ENCODE peak calls at places on chromosomes 3 and 15, in four cellular contexts. One of them, this sample, is unnamed. For H3K36me3, the result is how much of the 10 kb centered on the place peaks cover.

GRCh38 chr3:45055411-45056143 is 29.5 kb downstream of the CLEC3B start:
- ATAC-seq in heart left ventricle: no peak
- ATAC-seq in GM12878: peak
- ATAC-seq in IMR-90: peak
- ATAC-seq in this sample: no peak

GRCh38 chr15:52021128-52021671 is 2.2 kb downstream of the MAPK6 start:
- ATAC-seq in heart left ventricle: no peak
- ATAC-seq in GM12878: peak
- ATAC-seq in IMR-90: no peak
- ATAC-seq in this sample: no peak

GRCh38 chr3:88133711-88134263 is 16.0 kb upstream of the C3orf38 start:
- ATAC-seq in heart left ventricle: no peak
- ATAC-seq in GM12878: no peak
- ATAC-seq in IMR-90: no peak
- ATAC-seq in this sample: no peak

GRCh38 chr3:156135921-156136655 is 15.7 kb downstream of the KCNAB1 start:
- ATAC-seq in heart left ventricle: no peak
- ATAC-seq in GM12878: peak
- ATAC-seq in IMR-90: no peak
- ATAC-seq in this sample: no peak

GRCh38 chr15:42157381-42157780 is 945 bp upstream of the PLA2G4F start:
- ATAC-seq in heart left ventricle: no peak
- ATAC-seq in GM12878: no peak
- ATAC-seq in IMR-90: no peak
- ATAC-seq in this sample: no peak

GRCh38 chr3:146640955-146641867 is 36.1 kb upstream of the PLSCR5 start:
- ATAC-seq in heart left ventricle: no peak
- ATAC-seq in GM12878: peak
- ATAC-seq in IMR-90: peak
- ATAC-seq in this sample: no peak

GRCh38 chr15:85489773-85490493 is 109.5 kb downstream of the AKAP13 start:
- ATAC-seq in heart left ventricle: no peak
- ATAC-seq in GM12878: peak
- ATAC-seq in IMR-90: no peak
- ATAC-seq in this sample: no peak

GRCh38 chr15:85024509-85025336 is 43.1 kb downstream of the PDE8A start:
- ATAC-seq in heart left ventricle: no peak
- ATAC-seq in GM12878: peak
- ATAC-seq in IMR-90: peak
- ATAC-seq in this sample: no peak

GRCh38 chr3:32000877-32001276 is 19.3 kb downstream of the ZNF860 start:
- ATAC-seq in heart left ventricle: no peak
- ATAC-seq in GM12878: no peak
- ATAC-seq in IMR-90: no peak
- ATAC-seq in this sample: no peak

GRCh38 chr15:74434260-74434915 is 630 bp upstream of the SEMA7A start:
- ATAC-seq in heart left ventricle: peak
- ATAC-seq in GM12878: peak
- ATAC-seq in IMR-90: peak
- ATAC-seq in this sample: no peak

GRCh38 chr3:168847293-168847883 is 751.7 kb upstream of the GOLIM4 start:
- ATAC-seq in heart left ventricle: no peak
- ATAC-seq in GM12878: peak
- ATAC-seq in IMR-90: peak
- ATAC-seq in this sample: no peak

GRCh38 chr15:41983221-41983620 is 10.9 kb upstream of the EHD4 start:
- ATAC-seq in heart left ventricle: no peak
- ATAC-seq in GM12878: no peak
- ATAC-seq in IMR-90: no peak
- ATAC-seq in this sample: no peak

GRCh38 chr3:149701206-149701976 is 43.6 kb upstream of the WWTR1 start:
- ATAC-seq in heart left ventricle: no peak
- ATAC-seq in GM12878: peak
- ATAC-seq in IMR-90: no peak
- ATAC-seq in this sample: no peak

GRCh38 chr15:73951591-73951990 is 25.3 kb downstream of the LOXL1 start:
- ATAC-seq in heart left ventricle: peak
- ATAC-seq in GM12878: no peak
- ATAC-seq in IMR-90: no peak
- ATAC-seq in this sample: no peak

GRCh38 chr15:59294961-59295741 is 77.5 kb downstream of the MYO1E start:
- ATAC-seq in heart left ventricle: peak
- ATAC-seq in GM12878: no peak
- ATAC-seq in IMR-90: peak
- ATAC-seq in this sample: peak

GRCh38 chr3:151386063-151386462 is 1.5 kb upstream of the P2RY12 start:
- ATAC-seq in heart left ventricle: no peak
- ATAC-seq in GM12878: no peak
- ATAC-seq in IMR-90: no peak
- ATAC-seq in this sample: no peak

GRCh38 chr3:55620361-55621025 is 133.4 kb upstream of the WNT5A start:
- ATAC-seq in heart left ventricle: no peak
- ATAC-seq in GM12878: peak
- ATAC-seq in IMR-90: peak
- ATAC-seq in this sample: no peak

GRCh38 chr3:16801698-16802097 is 83.1 kb upstream of the PLCL2 start:
- ATAC-seq in heart left ventricle: no peak
- ATAC-seq in GM12878: peak
- ATAC-seq in IMR-90: no peak
- ATAC-seq in this sample: no peak

GRCh38 chr15:50167112-50167511 is 14.9 kb upstream of the SLC27A2 start:
- ATAC-seq in heart left ventricle: no peak
- ATAC-seq in GM12878: no peak
- ATAC-seq in IMR-90: no peak
- ATAC-seq in this sample: no peak

GRCh38 chr3:71366991-71367604 is 216.4 kb downstream of the FOXP1 start:
- ATAC-seq in heart left ventricle: no peak
- ATAC-seq in GM12878: no peak
- ATAC-seq in IMR-90: no peak
- ATAC-seq in this sample: no peak

GRCh38 chr3:71122641-71123040 is 460.9 kb downstream of the FOXP1 start:
- ATAC-seq in heart left ventricle: no peak
- ATAC-seq in GM12878: no peak
- ATAC-seq in IMR-90: no peak
- ATAC-seq in this sample: no peak

GRCh38 chr15:69880616-69881309 is 217.0 kb downstream of the TLE3 start:
- ATAC-seq in heart left ventricle: no peak
- ATAC-seq in GM12878: no peak
- ATAC-seq in IMR-90: no peak
- ATAC-seq in this sample: no peak

GRCh38 chr15:80265021-80265420 is 13.0 kb upstream of the CTXND1 start:
- ATAC-seq in heart left ventricle: no peak
- ATAC-seq in GM12878: no peak
- ATAC-seq in IMR-90: no peak
- ATAC-seq in this sample: no peak

GRCh38 chr3:195612075-195612800 is 28.5 kb upstream of the APOD start:
- ATAC-seq in heart left ventricle: no peak
- ATAC-seq in GM12878: no peak
- ATAC-seq in IMR-90: peak
- ATAC-seq in this sample: no peak

GRCh38 chr3:5037828-5038227 is 58.6 kb downstream of the BHLHE40 start:
- ATAC-seq in heart left ventricle: no peak
- ATAC-seq in GM12878: peak
- ATAC-seq in IMR-90: no peak
- ATAC-seq in this sample: no peak

GRCh38 chr3:124463234-124463633 is 267.0 kb upstream of the UMPS start:
- ATAC-seq in heart left ventricle: no peak
- ATAC-seq in GM12878: no peak
- ATAC-seq in IMR-90: no peak
- ATAC-seq in this sample: no peak

DNA sequence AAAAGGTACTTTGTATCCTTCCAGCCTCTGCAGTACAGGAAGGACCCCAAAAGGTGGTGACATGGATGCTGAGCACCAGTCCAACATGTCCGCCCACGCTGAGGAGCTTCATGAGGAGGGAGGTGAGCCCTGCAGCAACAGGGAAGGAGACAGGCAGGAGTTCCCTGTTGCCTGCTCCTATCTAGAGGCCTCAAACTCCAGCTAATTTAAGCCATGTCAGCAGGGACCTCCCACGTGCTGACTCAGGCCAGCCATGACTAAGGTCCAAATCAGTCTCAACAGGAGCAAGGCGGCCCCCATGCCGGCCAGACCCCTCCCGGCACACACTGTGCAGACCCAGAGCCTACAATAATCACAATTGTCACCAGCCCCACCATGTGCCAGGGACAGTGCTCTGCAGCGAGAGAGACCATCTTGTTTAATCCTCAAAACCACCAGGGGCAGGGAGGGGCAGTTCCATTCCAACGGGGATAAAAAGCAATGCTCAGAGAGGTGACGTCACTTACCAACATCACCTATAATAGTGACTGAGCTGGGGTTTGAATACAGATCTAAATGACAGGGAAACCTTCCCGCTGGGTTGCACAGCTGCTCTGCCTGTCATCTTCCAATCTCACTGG is 54.5 kb upstream of the GATA2 start:
- ATAC-seq in heart left ventricle: peak
- ATAC-seq in GM12878: no peak
- ATAC-seq in IMR-90: peak
- ATAC-seq in this sample: no peak
- TF ChIP-seq POLR2A in heart left ventricle: no peak
- TF ChIP-seq POLR2A in GM12878: no peak
- TF ChIP-seq POLR2A in IMR-90: no peak
- TF ChIP-seq POLR2A in this sample: no peak

DNA sequence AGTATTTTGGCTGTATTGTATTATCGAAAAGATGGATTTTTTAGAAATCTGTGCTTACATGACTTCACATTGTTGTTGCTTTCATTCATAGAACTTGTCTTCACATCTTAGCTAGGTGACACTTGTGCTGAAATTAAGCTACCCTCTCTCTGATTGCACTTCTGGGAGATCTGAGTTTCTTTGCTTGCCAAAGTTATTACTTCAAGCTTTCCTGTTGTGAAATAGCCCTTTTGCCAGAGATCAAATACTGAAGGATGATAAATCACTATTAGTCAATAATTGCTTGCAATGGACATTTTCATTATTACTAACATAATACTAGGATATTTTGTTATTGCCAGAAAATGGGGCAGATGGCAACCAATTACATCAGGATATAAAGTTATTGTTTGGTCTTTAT is 34.7 kb downstream of the PIK3CA start:
- ATAC-seq in heart left ventricle: no peak
- ATAC-seq in GM12878: no peak
- ATAC-seq in IMR-90: no peak
- ATAC-seq in this sample: no peak
- H3K4me3 ChIP-seq in heart left ventricle: no peak
- H3K4me3 ChIP-seq in GM12878: no peak
- H3K4me3 ChIP-seq in IMR-90: no peak
- H3K4me3 ChIP-seq in this sample: no peak

GRCh38 chr15:90782450-90782849 is 65.3 kb downstream of the BLM start:
- ATAC-seq in heart left ventricle: peak
- ATAC-seq in GM12878: no peak
- ATAC-seq in IMR-90: no peak
- ATAC-seq in this sample: no peak

GRCh38 chr15:90790561-90790960 is 73.4 kb downstream of the BLM start:
- ATAC-seq in heart left ventricle: no peak
- ATAC-seq in GM12878: no peak
- ATAC-seq in IMR-90: no peak
- ATAC-seq in this sample: no peak

GRCh38 chr15:90790057-90790456 is 72.9 kb downstream of the BLM start:
- ATAC-seq in heart left ventricle: no peak
- ATAC-seq in GM12878: no peak
- ATAC-seq in IMR-90: no peak
- ATAC-seq in this sample: no peak

GRCh38 chr15:90789496-90789895 is 72.3 kb downstream of the BLM start:
- ATAC-seq in heart left ventricle: no peak
- ATAC-seq in GM12878: no peak
- ATAC-seq in IMR-90: no peak
- ATAC-seq in this sample: no peak

GRCh38 chr15:90787881-90788280 is 70.7 kb downstream of the BLM start:
- ATAC-seq in heart left ventricle: no peak
- ATAC-seq in GM12878: no peak
- ATAC-seq in IMR-90: no peak
- ATAC-seq in this sample: no peak
- H3K36me3 ChIP-seq in heart left ventricle: under half
- H3K36me3 ChIP-seq in GM12878: under half
- H3K36me3 ChIP-seq in IMR-90: under half
- H3K36me3 ChIP-seq in this sample: under half

DNA sequence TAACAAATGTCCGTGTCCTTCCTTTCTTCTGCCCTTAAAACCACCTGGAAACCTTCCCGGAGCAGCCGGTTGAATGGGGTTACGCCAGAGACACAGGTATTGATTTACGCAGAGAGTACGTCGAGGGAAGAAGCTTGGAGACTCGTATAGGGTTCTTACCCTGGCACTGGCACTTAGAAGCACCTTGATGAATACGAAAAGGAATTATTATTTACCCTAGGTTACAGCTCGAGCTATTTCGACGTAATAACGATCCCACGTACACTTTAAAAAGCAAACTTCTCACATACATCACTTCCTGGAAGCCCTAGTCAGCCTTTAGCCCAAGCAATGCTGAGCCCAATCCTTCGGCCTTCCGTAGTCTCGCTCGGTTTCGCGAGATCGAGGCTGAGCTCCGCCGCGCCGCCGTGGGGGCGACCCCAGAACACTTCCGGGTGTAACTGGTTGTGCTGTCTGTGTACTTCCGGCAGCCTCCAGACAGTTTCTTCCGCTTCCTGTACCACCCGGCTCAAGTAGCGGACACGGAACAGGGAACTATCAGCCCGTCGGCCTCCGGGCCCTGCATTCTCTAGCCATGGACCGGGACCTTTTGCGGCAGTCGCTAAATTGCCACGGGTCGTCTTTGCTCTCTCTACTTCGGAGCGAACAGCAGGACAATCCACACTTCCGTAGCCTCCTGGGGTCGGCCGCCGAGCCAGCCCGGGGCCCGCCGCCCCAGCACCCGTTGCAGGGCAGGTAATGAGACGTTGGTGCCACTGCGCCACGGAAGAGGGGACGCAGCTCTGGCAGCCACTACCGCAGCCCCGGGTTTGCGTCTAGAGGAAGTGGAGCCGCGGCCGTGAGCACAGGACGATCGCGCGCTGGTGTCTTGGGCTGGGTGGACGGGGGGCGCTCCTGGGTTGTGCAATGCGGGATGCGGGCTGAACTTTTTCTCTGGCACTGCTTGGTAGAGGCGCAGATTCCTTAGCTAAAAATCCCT is at the start of gene TTC14:
- ATAC-seq in heart left ventricle: peak
- ATAC-seq in GM12878: peak
- ATAC-seq in IMR-90: peak
- ATAC-seq in this sample: peak
- TF ChIP-seq POLR2A in heart left ventricle: no peak
- TF ChIP-seq POLR2A in GM12878: peak
- TF ChIP-seq POLR2A in IMR-90: peak
- TF ChIP-seq POLR2A in this sample: peak

GRCh38 chr3:15377961-15378791 is 45.8 kb upstream of the SH3BP5 start:
- ATAC-seq in heart left ventricle: peak
- ATAC-seq in GM12878: peak
- ATAC-seq in IMR-90: peak
- ATAC-seq in this sample: peak
- H3K4me3 ChIP-seq in heart left ventricle: no peak
- H3K4me3 ChIP-seq in GM12878: no peak
- H3K4me3 ChIP-seq in IMR-90: no peak
- H3K4me3 ChIP-seq in this sample: no peak